ENCODE peak calls at places on chromosome 7, in four cellular contexts. One of them, this sample, is unnamed.

GRCh38 chr7:18210788-18211187 is 183.1 kb upstream of the PRPS1L1 start:
- DNase-seq in SK-N-SH: no peak
- DNase-seq in GM23338: no peak
- DNase-seq in PC-3: no peak
- DNase-seq in this sample: no peak

GRCh38 chr7:66250711-66251110 is 45.6 kb downstream of the TPST1 start:
- DNase-seq in SK-N-SH: no peak
- DNase-seq in GM23338: no peak
- DNase-seq in PC-3: peak; percentile 67
- DNase-seq in this sample: peak; percentile 89

GRCh38 chr7:129845972-129846327 is 106.8 kb downstream of the UBE2H start:
- DNase-seq in GM23338: no peak
- DNase-seq in PC-3: peak; percentile 75
- DNase-seq in SK-N-SH: no peak
- DNase-seq in this sample: peak; percentile 91

GRCh38 chr7:149322737-149323136 is 60.7 kb downstream of the ZNF783 start:
- DNase-seq in GM23338: no peak
- DNase-seq in SK-N-SH: no peak
- DNase-seq in PC-3: no peak
- DNase-seq in this sample: no peak

GRCh38 chr7:140404565-140405080 is 765 bp downstream of the RAB19 start:
- DNase-seq in PC-3: peak; percentile 5
- DNase-seq in SK-N-SH: no peak
- DNase-seq in GM23338: no peak
- DNase-seq in this sample: no peak

GRCh38 chr7:150514748-150515222 is at the start of gene GIMAP7:
- DNase-seq in GM23338: no peak
- DNase-seq in PC-3: no peak
- DNase-seq in SK-N-SH: no peak
- DNase-seq in this sample: no peak

GRCh38 chr7:19369806-19370205 is 224.6 kb upstream of the FERD3L start:
- DNase-seq in GM23338: no peak
- DNase-seq in PC-3: no peak
- DNase-seq in SK-N-SH: no peak
- DNase-seq in this sample: no peak

GRCh38 chr7:120966961-120967360 is 16.4 kb downstream of the ING3 start:
- DNase-seq in PC-3: no peak
- DNase-seq in GM23338: no peak
- DNase-seq in SK-N-SH: no peak
- DNase-seq in this sample: no peak

GRCh38 chr7:47254081-47255006 is 327.6 kb downstream of the TNS3 start:
- DNase-seq in PC-3: peak; percentile 63
- DNase-seq in GM23338: peak; percentile 90
- DNase-seq in SK-N-SH: peak; percentile 98
- DNase-seq in this sample: peak; percentile 85

GRCh38 chr7:48298779-48299178 is 127.5 kb downstream of the ABCA13 start:
- DNase-seq in SK-N-SH: no peak
- DNase-seq in PC-3: peak; percentile 89
- DNase-seq in GM23338: no peak
- DNase-seq in this sample: peak; percentile 87

GRCh38 chr7:18829518-18830252 is 287.8 kb downstream of the TWIST1 start:
- DNase-seq in GM23338: no peak
- DNase-seq in SK-N-SH: peak; percentile 26
- DNase-seq in PC-3: no peak
- DNase-seq in this sample: peak; percentile 77

GRCh38 chr7:27424231-27424630 is 181.6 kb downstream of the EVX1 start:
- DNase-seq in PC-3: peak; percentile 42
- DNase-seq in GM23338: no peak
- DNase-seq in SK-N-SH: no peak
- DNase-seq in this sample: no peak

GRCh38 chr7:158704524-158705233 is at the start of gene NCAPG2:
- DNase-seq in SK-N-SH: peak; percentile 100
- DNase-seq in PC-3: peak; percentile 98
- DNase-seq in GM23338: peak; percentile 97
- DNase-seq in this sample: peak; percentile 99

GRCh38 chr7:75989726-75990388 is 4.5 kb downstream of the TMEM120A start:
- DNase-seq in SK-N-SH: peak; percentile 68
- DNase-seq in GM23338: no peak
- DNase-seq in PC-3: no peak
- DNase-seq in this sample: peak; percentile 28

GRCh38 chr7:138865843-138866242 is 67.8 kb upstream of the ATP6V0A4 start:
- DNase-seq in GM23338: peak; percentile 54
- DNase-seq in PC-3: peak; percentile 33
- DNase-seq in SK-N-SH: no peak
- DNase-seq in this sample: no peak

GRCh38 chr7:131947661-131948060 is 391.2 kb upstream of the PODXL start:
- DNase-seq in SK-N-SH: no peak
- DNase-seq in PC-3: no peak
- DNase-seq in GM23338: no peak
- DNase-seq in this sample: no peak

GRCh38 chr7:127847641-127848040 is 183.6 kb downstream of the LRRC4 start:
- DNase-seq in SK-N-SH: no peak
- DNase-seq in GM23338: no peak
- DNase-seq in PC-3: no peak
- DNase-seq in this sample: no peak

GRCh38 chr7:91357379-91357778 is 93.1 kb downstream of the FZD1 start:
- DNase-seq in GM23338: no peak
- DNase-seq in SK-N-SH: no peak
- DNase-seq in PC-3: peak; percentile 25
- DNase-seq in this sample: peak; percentile 16

DNA sequence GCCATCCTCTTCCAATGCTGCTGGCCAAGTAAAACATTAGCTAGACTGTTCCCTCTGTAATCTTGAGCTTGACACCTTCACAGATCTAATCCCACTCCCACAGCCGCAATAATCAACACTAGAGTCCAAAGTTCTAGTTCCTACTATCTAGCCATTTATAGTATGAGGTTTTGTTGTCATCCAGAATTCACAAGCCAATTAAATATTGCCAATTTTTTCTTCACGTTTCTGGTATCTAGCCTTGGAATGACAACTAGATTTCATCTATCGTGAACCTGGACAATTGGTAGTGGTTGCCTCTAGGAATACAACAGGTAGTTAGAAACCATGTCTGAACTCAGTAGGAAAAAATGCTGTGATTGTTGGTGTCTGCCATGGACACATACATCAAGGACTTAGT is 10.4 kb downstream of the WASL start:
- DNase-seq in PC-3: no peak
- DNase-seq in SK-N-SH: no peak
- DNase-seq in GM23338: no peak
- DNase-seq in this sample: no peak
- H3K4me2 ChIP-seq in PC-3: no peak overlapping the region
- H3K4me2 ChIP-seq in SK-N-SH: no peak overlapping the region
- H3K4me2 ChIP-seq in GM23338: no peak overlapping the region
- H3K4me2 ChIP-seq in this sample: no peak overlapping the region

DNA sequence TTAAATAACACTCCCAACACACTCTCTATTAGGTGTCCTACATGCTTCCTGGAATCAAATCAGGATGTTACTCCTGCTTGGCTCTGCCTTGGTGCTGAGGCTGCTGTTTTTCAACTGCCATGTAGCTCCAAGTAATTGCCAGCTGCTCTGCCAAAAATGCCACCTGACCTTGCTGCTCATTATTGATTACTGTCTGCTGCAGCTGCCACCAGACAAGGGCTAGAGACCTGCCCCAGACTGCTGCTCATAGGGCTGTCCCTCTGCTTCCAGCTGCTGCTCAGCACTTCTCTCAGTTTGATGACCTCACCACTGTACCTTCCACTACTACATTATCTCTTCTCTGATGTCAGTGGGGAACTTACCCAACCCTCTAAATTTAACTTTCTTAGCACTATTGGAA is 102.5 kb downstream of the PCLO start:
- DNase-seq in SK-N-SH: peak; percentile 9
- DNase-seq in GM23338: no peak
- DNase-seq in PC-3: no peak
- DNase-seq in this sample: no peak
- TF ChIP-seq EZH2phosphoT487 in SK-N-SH: no peak
- TF ChIP-seq EZH2phosphoT487 in GM23338: no peak
- TF ChIP-seq EZH2phosphoT487 in PC-3: no peak
- TF ChIP-seq EZH2phosphoT487 in this sample: no peak

GRCh38 chr7:155529845-155530244 is 16.5 kb downstream of the CNPY1 start:
- DNase-seq in SK-N-SH: no peak
- DNase-seq in GM23338: no peak
- DNase-seq in PC-3: no peak
- DNase-seq in this sample: no peak

GRCh38 chr7:155532792-155533119 is 13.6 kb downstream of the CNPY1 start:
- DNase-seq in GM23338: no peak
- DNase-seq in PC-3: no peak
- DNase-seq in SK-N-SH: no peak
- DNase-seq in this sample: no peak

GRCh38 chr7:155530601-155531000 is 15.8 kb downstream of the CNPY1 start:
- DNase-seq in GM23338: no peak
- DNase-seq in SK-N-SH: no peak
- DNase-seq in PC-3: no peak
- DNase-seq in this sample: no peak

GRCh38 chr7:155533120-155533826 is 13.1 kb downstream of the CNPY1 start:
- DNase-seq in SK-N-SH: peak; percentile 62
- DNase-seq in PC-3: no peak
- DNase-seq in GM23338: peak; percentile 38
- DNase-seq in this sample: peak; percentile 25

DNA sequence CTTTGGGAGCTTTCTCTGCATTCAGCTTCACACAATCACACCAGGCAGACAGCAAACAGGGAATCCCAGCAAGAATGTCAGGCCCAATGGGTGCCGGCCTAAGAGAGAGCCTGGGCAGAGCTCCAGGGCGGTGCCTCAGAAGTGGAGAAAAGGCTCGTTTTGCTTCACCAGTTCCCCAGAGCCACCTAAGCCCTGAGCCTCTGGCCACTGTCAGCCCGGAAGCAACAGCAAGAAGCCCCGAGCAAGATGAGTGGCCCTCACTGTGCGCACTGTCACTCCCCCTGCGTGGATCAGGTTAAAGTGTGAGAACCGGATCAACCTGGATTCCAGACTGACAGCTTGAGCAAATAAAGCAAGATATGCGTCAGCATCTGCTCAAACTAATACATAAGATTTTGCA is 14.7 kb downstream of the CNPY1 start:
- DNase-seq in GM23338: no peak
- DNase-seq in SK-N-SH: no peak
- DNase-seq in PC-3: peak; percentile 77
- DNase-seq in this sample: no peak
- H3K4me2 ChIP-seq in GM23338: no peak overlapping the region
- H3K4me2 ChIP-seq in SK-N-SH: no peak overlapping the region
- H3K4me2 ChIP-seq in PC-3: peak overlapping the region; percentile 58
- H3K4me2 ChIP-seq in this sample: no peak overlapping the region

GRCh38 chr7:105336009-105336408 is 52.7 kb downstream of the SRPK2 start:
- DNase-seq in SK-N-SH: peak; percentile 34
- DNase-seq in PC-3: peak; percentile 47
- DNase-seq in GM23338: no peak
- DNase-seq in this sample: peak; percentile 25
- TF ChIP-seq EZH2phosphoT487 in SK-N-SH: no peak
- TF ChIP-seq EZH2phosphoT487 in PC-3: no peak
- TF ChIP-seq EZH2phosphoT487 in GM23338: no peak
- TF ChIP-seq EZH2phosphoT487 in this sample: no peak

GRCh38 chr7:107394301-107394700 is 75.6 kb upstream of the GPR22 start:
- DNase-seq in PC-3: no peak
- DNase-seq in GM23338: no peak
- DNase-seq in SK-N-SH: no peak
- DNase-seq in this sample: peak; percentile 59

GRCh38 chr7:107396990-107397389 is 72.9 kb upstream of the GPR22 start:
- DNase-seq in PC-3: no peak
- DNase-seq in GM23338: no peak
- DNase-seq in SK-N-SH: no peak
- DNase-seq in this sample: no peak

GRCh38 chr7:107396081-107396480 is 73.8 kb upstream of the GPR22 start:
- DNase-seq in GM23338: no peak
- DNase-seq in SK-N-SH: no peak
- DNase-seq in PC-3: no peak
- DNase-seq in this sample: no peak

GRCh38 chr7:107392811-107393210 is 77.0 kb upstream of the GPR22 start:
- DNase-seq in GM23338: no peak
- DNase-seq in PC-3: no peak
- DNase-seq in SK-N-SH: no peak
- DNase-seq in this sample: no peak

GRCh38 chr7:107394831-107395230 is 75.0 kb upstream of the GPR22 start:
- DNase-seq in SK-N-SH: no peak
- DNase-seq in PC-3: no peak
- DNase-seq in GM23338: no peak
- DNase-seq in this sample: peak; percentile 65
- H3K4me2 ChIP-seq in SK-N-SH: no peak overlapping the region
- H3K4me2 ChIP-seq in PC-3: no peak overlapping the region
- H3K4me2 ChIP-seq in GM23338: no peak overlapping the region
- H3K4me2 ChIP-seq in this sample: peak overlapping the region; percentile 26